ENCODE peak calls at places on chromosomes 13 and 19, in four cellular contexts. V is brain microvascular endothelial cell, E is cardiac fibroblast, J is astrocyte of the spinal cord. I is an unnamed sample.

GRCh38 chr19:18542936-18543813 is at the start of gene FKBP8:
- DNase-seq in E (peak; percentile 87), J (peak; percentile 85), V (peak; percentile 84), I (peak; percentile 95)

GRCh38 chr13:30665638-30666037 is 47.9 kb downstream of the USPL1 start:
- DNase-seq in V (no peak), E (no peak), J (no peak), I (no peak)

GRCh38 chr19:40466219-40467006 is at the start of gene SPTBN4:
- DNase-seq in E (no peak), J (no peak), V (no peak), I (peak; percentile 30)

GRCh38 chr19:1265611-1266115 is 3.5 kb upstream of the CIRBP start:
- DNase-seq in E (peak; percentile 92), V (peak; percentile 67), J (peak; percentile 62), I (peak; percentile 87)

GRCh38 chr13:99495478-99496321 is 5.6 kb upstream of the TM9SF2 start:
- DNase-seq in V (no peak), J (no peak), E (no peak), I (no peak)

GRCh38 chr13:79621449-79621848 is 140.5 kb downstream of the NDFIP2 start:
- DNase-seq in J (no peak), E (no peak), V (no peak), I (no peak)

GRCh38 chr13:86563308-86563707 is 764.1 kb upstream of the SLITRK6 start:
- DNase-seq in V (no peak), E (no peak), J (peak; percentile 84), I (no peak)

GRCh38 chr13:60230593-60230992 is 66.9 kb upstream of the DIAPH3 start:
- DNase-seq in E (peak; percentile 18), V (peak; percentile 30), J (peak; percentile 16), I (no peak)

GRCh38 chr19:29565171-29565570 is 39.4 kb downstream of the VSTM2B start:
- DNase-seq in V (no peak), E (no peak), J (no peak), I (no peak)

GRCh38 chr13:83221813-83222241 is 660.4 kb downstream of the SLITRK1 start:
- DNase-seq in E (peak; percentile 93), J (peak; percentile 78), V (peak; percentile 30), I (no peak)

GRCh38 chr19:46299695-46300094 is 2.9 kb downstream of the HIF3A start:
- DNase-seq in V (no peak), E (no peak), J (no peak), I (no peak)

GRCh38 chr19:44401108-44401786 is at the start of gene ZNF285:
- DNase-seq in E (peak; percentile 97), J (peak; percentile 96), V (peak; percentile 92), I (peak; percentile 95)

GRCh38 chr13:100608906-100609305 is 20.3 kb upstream of the GGACT start:
- DNase-seq in J (no peak), V (peak; percentile 12), E (peak; percentile 19), I (no peak)

GRCh38 chr19:50638576-50638975 is 1.1 kb downstream of the SYT3 start:
- DNase-seq in V (no peak), J (no peak), E (no peak), I (no peak)

GRCh38 chr19:44757057-44757734 is 8.7 kb downstream of the BCL3 start:
- DNase-seq in J (peak; percentile 85), V (no peak), E (peak; percentile 72), I (peak; percentile 79)

GRCh38 chr13:83819611-83820010 is 62.7 kb downstream of the SLITRK1 start:
- DNase-seq in J (peak; percentile 59), E (no peak), V (no peak), I (no peak)

GRCh38 chr13:97810152-97810551 is 143.3 kb upstream of the IPO5 start:
- DNase-seq in V (peak; percentile 7), E (peak; percentile 31), J (peak; percentile 23), I (no peak)

GRCh38 chr13:97856001-97856675 is 97.3 kb upstream of the IPO5 start:
- DNase-seq in J (no peak), E (peak; percentile 82), V (no peak), I (peak; percentile 16)

GRCh38 chr13:25378528-25378927 is 6.8 kb downstream of the ATP8A2 start:
- DNase-seq in J (no peak), V (no peak), E (no peak), I (no peak)

GRCh38 chr13:47499358-47500150 is 501.5 kb downstream of the SUCLA2 start:
- DNase-seq in E (peak; percentile 78), V (peak; percentile 56), J (peak; percentile 92), I (no peak)

GRCh38 chr19:35015576-35016351 is 14.5 kb upstream of the SCN1B start:
- DNase-seq in V (no peak), E (no peak), J (no peak), I (no peak)

GRCh38 chr13:51223284-51224270 is 1.4 kb downstream of the FAM124A start:
- DNase-seq in E (no peak), V (no peak), J (no peak), I (no peak)
- H3K4me3 ChIP-seq in E (no peak overlapping the region), V (no peak overlapping the region), J (no peak overlapping the region), I (peak overlapping the region; percentile 83)

GRCh38 chr13:36516225-36516624 is 83.9 kb downstream of the CCNA1 start:
- DNase-seq in J (no peak), V (no peak), E (no peak), I (no peak)

GRCh38 chr13:36519432-36519831 is 87.1 kb downstream of the CCNA1 start:
- DNase-seq in E (no peak), J (no peak), V (no peak), I (no peak)

GRCh38 chr13:36512771-36513170 is 80.5 kb downstream of the CCNA1 start:
- DNase-seq in J (no peak), V (no peak), E (no peak), I (no peak)

GRCh38 chr13:36518707-36519106 is 86.4 kb downstream of the CCNA1 start:
- DNase-seq in V (no peak), J (no peak), E (no peak), I (no peak)

GRCh38 chr13:36515466-36515865 is 83.2 kb downstream of the CCNA1 start:
- DNase-seq in V (no peak), J (no peak), E (no peak), I (no peak)
- TF ChIP-seq CTCF in V (no peak), J (no peak), E (no peak), I (no peak)

DNA sequence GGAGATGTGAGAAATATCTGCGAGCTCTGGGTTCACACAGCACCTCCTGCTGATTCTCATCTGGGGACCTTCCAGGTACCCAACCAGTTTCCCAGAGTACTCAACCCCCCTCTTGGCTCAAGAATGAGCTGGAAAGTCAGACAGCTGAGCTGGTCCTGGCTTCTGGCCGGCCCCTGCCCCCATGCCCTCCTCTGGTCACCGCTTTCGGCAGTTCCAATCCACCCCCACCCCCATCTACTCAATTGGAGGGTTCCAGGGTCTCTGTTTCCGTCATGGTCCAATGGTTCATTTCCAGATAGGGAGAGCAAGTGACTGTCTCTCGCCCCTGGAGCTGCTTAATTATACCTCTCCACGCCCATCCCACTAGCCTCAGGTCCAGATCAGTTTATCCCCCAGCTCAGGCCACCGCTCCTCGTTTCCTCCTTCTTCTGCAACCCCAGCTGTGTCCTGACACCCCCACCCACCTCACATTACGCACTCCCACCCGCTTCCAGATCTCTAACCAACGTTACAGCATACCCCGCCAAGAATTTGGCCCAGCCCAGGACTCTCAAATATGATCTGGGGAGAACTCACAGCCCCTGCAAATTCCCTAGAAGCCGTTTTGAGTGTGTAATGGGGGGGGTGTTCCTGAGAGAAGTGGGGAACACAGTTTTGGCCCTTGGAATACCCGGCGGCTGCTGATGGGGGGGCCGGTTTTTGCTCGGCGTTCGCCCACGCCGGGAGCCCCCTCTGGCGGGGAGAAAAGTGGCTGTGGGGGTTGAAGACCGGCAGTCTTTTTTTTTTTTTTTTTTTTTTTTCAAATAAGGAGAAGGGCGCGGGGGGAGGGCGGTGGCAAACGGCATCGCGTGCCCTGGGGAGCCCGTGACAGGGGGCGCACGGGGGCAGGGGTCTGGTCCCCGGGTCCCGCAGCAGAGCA is 1.8 kb upstream of the PDE4A start:
- DNase-seq in V (no peak), J (peak; percentile 41), E (no peak), I (no peak)
- H3K4me3 ChIP-seq in V (peak overlapping the region; percentile 57), J (no peak overlapping the region), E (no peak overlapping the region), I (no peak overlapping the region)

GRCh38 chr19:7933411-7933810 is 7.5 kb upstream of the CTXN1 start:
- DNase-seq in J (no peak), V (no peak), E (no peak), I (no peak)
- TF ChIP-seq CTCF in J (peak; percentile 38), V (peak; percentile 60), E (peak; percentile 36), I (no peak)

I was measured in heart left ventricle.